ENCODE peak calls at places on chromosome 4, in eight cellular contexts. T, N, I, F, S, Y, C and K are unnamed samples.

GRCh38 chr4:142350886-142351285 is 495.2 kb downstream of the INPP4B start:
- DNase-seq in T (no peak), N (peak), I (no peak), F (no peak), S (no peak), Y (no peak), C (no peak), K (no peak)

GRCh38 chr4:79015406-79015805 is 76.2 kb upstream of the PAQR3 start:
- DNase-seq in T (no peak), N (no peak), I (no peak), F (no peak), S (no peak), Y (no peak), C (no peak), K (no peak)

GRCh38 chr4:108043536-108043935 is 53.8 kb downstream of the HADH start:
- DNase-seq in T (peak), N (no peak), I (no peak), F (no peak), S (no peak), Y (no peak), C (peak), K (peak)

GRCh38 chr4:30867427-30867826 is 147.3 kb downstream of the PCDH7 start:
- DNase-seq in T (peak), N (no peak), I (no peak), F (no peak), S (no peak), Y (no peak), C (no peak), K (no peak)

GRCh38 chr4:122854860-122855259 is 28.2 kb downstream of the FGF2 start:
- DNase-seq in T (no peak), N (no peak), I (no peak), F (no peak), S (no peak), Y (peak), C (no peak), K (peak)

GRCh38 chr4:112823631-112824030 is 186.7 kb downstream of the LARP7 start:
- DNase-seq in T (no peak), N (no peak), I (no peak), F (no peak), S (no peak), Y (no peak), C (no peak), K (no peak)

GRCh38 chr4:108446554-108446953 is 173.8 kb upstream of the RPL34 start:
- DNase-seq in T (no peak), N (no peak), I (no peak), F (no peak), S (no peak), Y (no peak), C (no peak), K (no peak)

GRCh38 chr4:89298160-89298559 is 9.4 kb downstream of the GPRIN3 start:
- DNase-seq in T (no peak), N (no peak), I (no peak), F (no peak), S (no peak), Y (no peak), C (no peak), K (no peak)

GRCh38 chr4:15934259-15934658 is 4.3 kb downstream of the FGFBP1 start:
- DNase-seq in T (no peak), N (no peak), I (no peak), F (no peak), S (no peak), Y (no peak), C (no peak), K (no peak)

GRCh38 chr4:18536420-18536819 is 514.9 kb upstream of the LCORL start:
- DNase-seq in T (no peak), N (peak), I (no peak), F (no peak), S (no peak), Y (no peak), C (no peak), K (no peak)

GRCh38 chr4:61200991-61201526 is 933 bp downstream of the ADGRL3 start:
- DNase-seq in T (no peak), N (no peak), I (no peak), F (no peak), S (no peak), Y (peak), C (peak), K (no peak)

GRCh38 chr4:1321946-1322650 is 24.9 kb upstream of the UVSSA start:
- DNase-seq in T (no peak), N (no peak), I (no peak), F (no peak), S (no peak), Y (no peak), C (no peak), K (no peak)

GRCh38 chr4:3071811-3072210 is 2.5 kb downstream of the HTT-AS start:
- DNase-seq in T (peak), N (no peak), I (no peak), F (no peak), S (no peak), Y (no peak), C (no peak), K (no peak)

GRCh38 chr4:176207839-176208238 is 12.5 kb upstream of the SPATA4 start:
- DNase-seq in T (no peak), N (no peak), I (peak), F (no peak), S (no peak), Y (no peak), C (no peak), K (no peak)

GRCh38 chr4:79864470-79865190 is 208.4 kb downstream of the ANTXR2 start:
- DNase-seq in T (no peak), N (no peak), I (no peak), F (no peak), S (no peak), Y (no peak), C (no peak), K (no peak)

GRCh38 chr4:39259571-39260330 is 77.4 kb downstream of the WDR19 start:
- DNase-seq in T (peak), N (peak), I (no peak), F (no peak), S (no peak), Y (no peak), C (no peak), K (no peak)

GRCh38 chr4:75742451-75742850 is 18.1 kb downstream of the USO1 start:
- DNase-seq in T (no peak), N (no peak), I (no peak), F (no peak), S (no peak), Y (no peak), C (no peak), K (no peak)

GRCh38 chr4:26885912-26886274 is 25.3 kb downstream of the STIM2 start:
- DNase-seq in T (no peak), N (no peak), I (no peak), F (no peak), S (no peak), Y (no peak), C (no peak), K (no peak)

GRCh38 chr4:181966084-181966483 is 277.1 kb upstream of the TENM3 start:
- DNase-seq in T (peak), N (no peak), I (no peak), F (no peak), S (no peak), Y (no peak), C (no peak), K (peak)

GRCh38 chr4:26173619-26174018 is 147.2 kb upstream of the RBPJ start:
- DNase-seq in T (no peak), N (no peak), I (no peak), F (no peak), S (no peak), Y (no peak), C (no peak), K (no peak)

GRCh38 chr4:55055529-55055928 is 69.9 kb downstream of the KDR start:
- DNase-seq in T (no peak), N (no peak), I (no peak), F (no peak), S (no peak), Y (no peak), C (no peak), K (no peak)

GRCh38 chr4:168830777-168831512 is 179.1 kb downstream of the CBR4 start:
- DNase-seq in T (no peak), N (no peak), I (no peak), F (no peak), S (no peak), Y (no peak), C (no peak), K (peak)

GRCh38 chr4:59583845-59584568 is 1616.1 kb upstream of the ADGRL3 start:
- DNase-seq in T (no peak), N (no peak), I (no peak), F (no peak), S (no peak), Y (no peak), C (no peak), K (no peak)

GRCh38 chr4:130675262-130675661 is 1579.3 kb downstream of the C4orf33 start:
- DNase-seq in T (no peak), N (no peak), I (no peak), F (no peak), S (no peak), Y (no peak), C (no peak), K (no peak)

GRCh38 chr4:12488672-12489071 is 995.5 kb downstream of the RAB28 start:
- DNase-seq in T (peak), N (no peak), I (peak), F (no peak), S (no peak), Y (no peak), C (no peak), K (no peak)